ENCODE peak calls at places on chromosomes 11 and 22, in nine cellular contexts. Z is neural progenitor cell, C is GM23338, X is SK-N-SH, G is PC-3, E is HCT116, N is MM.1S, Y is GM23248, D is hepatocyte. A is an unnamed sample.

GRCh38 chr11:44010789-44011251 is 37.0 kb upstream of the ACCSL start:
- DNase-seq in D (no peak), X (no peak), E (no peak), C (no peak), G (no peak), N (no peak), Z (no peak), Y (peak), A (no peak)

GRCh38 chr11:130000552-130001176 is 2.0 kb downstream of the PRDM10 start:
- DNase-seq in Y (no peak), Z (no peak), G (no peak), D (peak), C (no peak), X (no peak), N (no peak), E (no peak), A (no peak)

GRCh38 chr22:24486501-24486921 is 8.6 kb upstream of the UPB1 start:
- DNase-seq in C (no peak), E (no peak), D (no peak), X (no peak), G (peak), Y (peak), Z (no peak), N (no peak), A (no peak)

GRCh38 chr22:48701296-48702030 is 1126.2 kb downstream of the BRD1 start:
- DNase-seq in Y (no peak), E (no peak), C (no peak), D (no peak), Z (peak), N (no peak), G (no peak), X (no peak), A (no peak)

GRCh38 chr11:63939351-63939920 is 634 bp downstream of the NAA40 start:
- DNase-seq in C (peak), D (peak), X (no peak), N (peak), G (peak), Z (no peak), E (no peak), Y (peak), A (peak)

GRCh38 chr11:75554258-75555022 is 7.6 kb upstream of the SERPINH1 start:
- DNase-seq in Y (peak), D (peak), Z (peak), C (peak), E (no peak), G (no peak), N (no peak), X (peak), A (no peak)

GRCh38 chr11:96696736-96697135 is 306.9 kb downstream of the JRKL start:
- DNase-seq in X (no peak), D (no peak), E (no peak), G (no peak), N (no peak), Y (no peak), Z (no peak), C (peak), A (no peak)

GRCh38 chr11:76680517-76681425 is 10.2 kb upstream of the LRRC32 start:
- DNase-seq in X (peak), G (peak), Y (peak), Z (peak), N (peak), C (peak), D (peak), E (peak), A (peak)

GRCh38 chr11:16195659-16196058 is 160.7 kb downstream of the SOX6 start:
- DNase-seq in N (no peak), C (no peak), Y (peak), D (no peak), G (peak), E (no peak), Z (no peak), X (no peak), A (no peak)

DNA sequence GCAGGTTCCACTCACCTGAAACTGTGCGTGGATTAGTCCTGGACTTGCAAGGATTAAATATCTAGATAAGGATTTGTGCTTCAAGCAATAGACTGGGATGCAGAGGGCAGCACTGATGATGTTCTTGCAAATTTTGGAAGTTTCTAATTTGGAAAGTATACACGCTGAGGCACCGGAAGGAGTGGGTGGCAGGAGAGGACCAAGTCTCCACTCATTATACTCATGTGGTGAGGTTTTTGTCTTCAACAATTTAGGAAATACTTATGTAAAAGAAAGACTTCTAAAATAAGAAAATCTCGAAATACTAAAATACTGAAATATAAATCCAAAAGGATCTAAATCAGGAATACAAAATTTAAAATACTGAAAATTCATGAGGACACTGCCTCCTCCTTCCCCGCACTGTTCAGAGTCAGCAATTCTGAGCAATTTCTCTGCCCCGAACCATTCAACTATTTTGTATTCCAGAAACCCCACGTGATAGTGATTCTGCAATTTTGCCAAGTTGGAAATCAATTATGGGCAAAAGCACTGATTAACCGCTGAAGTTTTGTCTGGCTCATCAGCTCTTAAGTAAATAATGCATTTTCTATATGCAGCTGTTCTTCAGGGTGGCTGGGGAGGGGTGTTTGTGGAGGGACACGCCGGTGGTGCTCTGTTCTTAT is 47.0 kb upstream of the CLMP start:
- DNase-seq in C (no peak), Z (no peak), X (no peak), G (no peak), E (no peak), D (no peak), Y (peak), N (no peak), A (no peak)
- H3K4me2 ChIP-seq in C (no peak), Z (no peak), X (no peak), G (no peak), E (no peak), D (no peak), Y (peak), N (no peak), A (no peak)

GRCh38 chr11:19316434-19316833 is 75.7 kb upstream of the E2F8 start:
- DNase-seq in D (peak), X (no peak), E (no peak), Y (peak), C (no peak), N (no peak), G (no peak), Z (no peak), A (no peak)

GRCh38 chr11:19323502-19323901 is 82.8 kb upstream of the E2F8 start:
- DNase-seq in G (peak), E (no peak), C (no peak), D (no peak), X (no peak), Z (no peak), N (peak), Y (no peak), A (peak)

GRCh38 chr11:19321351-19321750 is 80.6 kb upstream of the E2F8 start:
- DNase-seq in X (no peak), C (peak), G (no peak), Y (no peak), D (no peak), Z (no peak), N (no peak), E (no peak), A (no peak)

GRCh38 chr11:19315511-19315910 is 74.8 kb upstream of the E2F8 start:
- DNase-seq in Z (no peak), X (no peak), E (no peak), C (no peak), G (no peak), D (no peak), N (no peak), Y (peak), A (no peak)

GRCh38 chr11:19320764-19321163 is 80.0 kb upstream of the E2F8 start:
- DNase-seq in Y (no peak), G (no peak), N (no peak), C (no peak), Z (no peak), X (no peak), D (no peak), E (no peak), A (no peak)
- TF ChIP-seq EZH2phosphoT487 in Y (no peak), G (no peak), N (no peak), C (no peak), Z (no peak), X (no peak), D (no peak), E (no peak), A (no peak)

DNA sequence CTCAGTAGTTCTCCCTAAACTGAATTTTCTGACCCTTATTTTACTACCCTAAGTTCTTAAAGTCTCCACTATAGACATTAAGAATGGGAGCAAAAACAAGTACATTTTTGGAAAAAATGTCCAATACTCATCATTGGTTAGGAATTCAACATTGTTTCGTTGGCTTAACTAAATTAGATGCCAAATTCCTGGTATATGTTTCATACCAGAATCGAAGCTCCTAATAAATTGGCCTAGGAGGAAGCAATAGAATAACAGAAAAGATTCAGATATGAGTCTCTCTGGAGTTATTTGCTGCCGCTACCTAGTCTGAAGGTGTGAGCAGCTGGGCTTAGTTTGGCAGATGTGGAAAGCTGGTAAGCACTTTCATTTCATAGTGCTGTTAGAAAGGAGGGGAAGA is 28.6 kb downstream of the ZNF143 start:
- DNase-seq in N (no peak), G (peak), C (no peak), X (no peak), E (no peak), D (no peak), Z (no peak), Y (peak), A (no peak)
- H3K4me2 ChIP-seq in N (no peak), G (peak), C (no peak), X (peak), E (no peak), D (no peak), Z (no peak), Y (peak), A (no peak)

DNA sequence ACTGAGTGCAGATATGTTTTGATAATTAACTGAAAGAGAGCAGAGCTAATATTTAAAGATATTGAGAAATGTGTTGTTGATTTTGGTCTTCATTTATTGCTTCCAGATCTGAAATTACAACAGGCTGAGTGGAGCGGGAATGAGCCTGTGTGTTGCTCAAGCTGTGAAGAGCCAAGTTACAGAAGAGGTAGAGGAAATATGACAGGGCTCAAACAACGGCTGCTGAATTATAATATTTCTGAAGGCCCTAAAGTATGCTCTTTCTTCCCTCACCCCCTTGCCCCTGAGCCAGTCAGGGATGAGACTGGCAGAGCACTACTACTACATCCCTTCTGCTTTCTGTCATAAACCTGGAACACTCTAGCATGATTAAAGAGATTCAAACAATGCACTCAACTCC is 115.6 kb downstream of the FANCF start:
- DNase-seq in C (no peak), N (no peak), X (no peak), Z (no peak), G (no peak), E (no peak), D (no peak), Y (peak), A (no peak)
- TF ChIP-seq EZH2phosphoT487 in C (no peak), N (no peak), X (no peak), Z (no peak), G (no peak), E (no peak), D (no peak), Y (no peak), A (no peak)

A was measured in OCI-LY7.